ENCODE peak calls at places on chromosome 13, in seven cellular contexts. One of them, this sample, is unnamed.

GRCh38 chr13:98171806-98172569 is 5.1 kb downstream of the RNF113B start:
- DNase-seq in Calu3: no peak
- DNase-seq in A673: peak
- DNase-seq in stomach: peak
- DNase-seq in right lobe of liver: no peak
- DNase-seq in tibial nerve: peak
- DNase-seq in endothelial cell: no peak
- DNase-seq in this sample: no peak

GRCh38 chr13:73235385-73235784 is 176.6 kb downstream of the KLF5 start:
- DNase-seq in tibial nerve: no peak
- DNase-seq in endothelial cell: no peak
- DNase-seq in Calu3: no peak
- DNase-seq in right lobe of liver: no peak
- DNase-seq in A673: peak
- DNase-seq in stomach: no peak
- DNase-seq in this sample: no peak

GRCh38 chr13:42990147-42990990 is 1.7 kb downstream of the EPSTI1 start:
- DNase-seq in A673: no peak
- DNase-seq in tibial nerve: no peak
- DNase-seq in endothelial cell: no peak
- DNase-seq in right lobe of liver: no peak
- DNase-seq in stomach: no peak
- DNase-seq in Calu3: no peak
- DNase-seq in this sample: no peak

GRCh38 chr13:60583911-60584753 is 187.1 kb downstream of the TDRD3 start:
- DNase-seq in right lobe of liver: no peak
- DNase-seq in stomach: no peak
- DNase-seq in A673: peak
- DNase-seq in tibial nerve: peak
- DNase-seq in endothelial cell: no peak
- DNase-seq in Calu3: no peak
- DNase-seq in this sample: no peak

GRCh38 chr13:62512194-62513141 is 1096.8 kb upstream of the PCDH20 start:
- DNase-seq in A673: peak
- DNase-seq in right lobe of liver: no peak
- DNase-seq in Calu3: peak
- DNase-seq in stomach: peak
- DNase-seq in endothelial cell: peak
- DNase-seq in tibial nerve: no peak
- DNase-seq in this sample: peak

GRCh38 chr13:47904239-47904638 is 96.8 kb downstream of the SUCLA2 start:
- DNase-seq in right lobe of liver: no peak
- DNase-seq in stomach: no peak
- DNase-seq in tibial nerve: no peak
- DNase-seq in A673: no peak
- DNase-seq in endothelial cell: no peak
- DNase-seq in Calu3: no peak
- DNase-seq in this sample: no peak

GRCh38 chr13:60397693-60398437 is 845 bp downstream of the TDRD3 start:
- DNase-seq in A673: peak
- DNase-seq in endothelial cell: peak
- DNase-seq in tibial nerve: peak
- DNase-seq in Calu3: peak
- DNase-seq in stomach: peak
- DNase-seq in right lobe of liver: peak
- DNase-seq in this sample: peak

GRCh38 chr13:29948246-29948645 is 97.8 kb upstream of the UBL3 start:
- DNase-seq in stomach: no peak
- DNase-seq in Calu3: no peak
- DNase-seq in right lobe of liver: no peak
- DNase-seq in endothelial cell: no peak
- DNase-seq in A673: no peak
- DNase-seq in tibial nerve: no peak
- DNase-seq in this sample: no peak

GRCh38 chr13:34779171-34779570 is 162.9 kb upstream of the NBEA start:
- DNase-seq in endothelial cell: no peak
- DNase-seq in right lobe of liver: no peak
- DNase-seq in A673: peak
- DNase-seq in Calu3: peak
- DNase-seq in stomach: no peak
- DNase-seq in tibial nerve: no peak
- DNase-seq in this sample: no peak

GRCh38 chr13:77928909-77929308 is 10.3 kb upstream of the EDNRB start:
- DNase-seq in stomach: no peak
- DNase-seq in endothelial cell: no peak
- DNase-seq in A673: peak
- DNase-seq in tibial nerve: no peak
- DNase-seq in right lobe of liver: no peak
- DNase-seq in Calu3: no peak
- DNase-seq in this sample: no peak

GRCh38 chr13:109326601-109327000 is 459.8 kb downstream of the IRS2 start:
- DNase-seq in tibial nerve: no peak
- DNase-seq in stomach: no peak
- DNase-seq in right lobe of liver: no peak
- DNase-seq in Calu3: no peak
- DNase-seq in endothelial cell: no peak
- DNase-seq in A673: no peak
- DNase-seq in this sample: no peak

DNA sequence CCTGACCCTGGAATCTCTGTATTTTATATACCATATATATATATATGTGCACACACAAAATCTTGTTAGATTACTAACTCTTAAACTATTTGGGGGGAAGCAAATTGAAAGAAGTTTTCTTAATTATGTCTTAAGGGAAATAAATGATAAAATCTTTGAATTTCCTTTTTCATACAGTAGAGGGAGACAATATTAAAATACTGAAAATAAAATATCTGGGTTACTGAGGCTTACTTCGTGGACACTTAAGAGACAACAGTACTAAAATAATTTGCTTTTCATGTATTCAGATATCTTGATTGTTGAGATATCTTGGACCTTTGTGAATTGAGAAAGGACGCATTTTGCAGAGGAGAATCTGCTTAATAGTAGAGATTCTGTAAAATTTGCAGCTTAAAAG is 17.0 kb downstream of the SUGT1 start:
- DNase-seq in A673: no peak
- DNase-seq in right lobe of liver: no peak
- DNase-seq in tibial nerve: no peak
- DNase-seq in endothelial cell: no peak
- DNase-seq in stomach: no peak
- DNase-seq in Calu3: no peak
- DNase-seq in this sample: no peak
- TF ChIP-seq CTCF in A673: no peak
- TF ChIP-seq CTCF in right lobe of liver: no peak
- TF ChIP-seq CTCF in tibial nerve: no peak
- TF ChIP-seq CTCF in endothelial cell: peak
- TF ChIP-seq CTCF in stomach: no peak
- TF ChIP-seq CTCF in Calu3: no peak
- TF ChIP-seq CTCF in this sample: no peak

DNA sequence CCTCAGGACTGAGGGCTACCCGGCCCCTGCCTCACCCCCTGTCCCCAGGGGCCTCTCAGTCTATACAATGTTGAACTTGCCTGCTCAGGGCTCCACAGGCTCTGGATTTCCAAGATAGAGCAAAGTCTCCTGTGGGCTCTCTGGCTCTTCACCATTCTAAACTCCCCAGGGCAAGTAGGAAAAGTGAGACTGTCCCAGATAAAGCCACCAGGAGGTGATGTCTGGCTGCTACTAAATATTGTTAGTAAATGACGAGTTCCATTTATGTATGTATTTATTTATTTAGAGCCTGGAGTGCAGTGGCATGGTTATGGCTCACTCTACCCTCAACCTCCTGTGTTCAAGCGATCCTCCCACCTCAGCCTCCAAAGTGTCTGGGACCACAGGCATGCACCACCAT is 73.6 kb upstream of the SIAH3 start:
- DNase-seq in tibial nerve: no peak
- DNase-seq in Calu3: no peak
- DNase-seq in A673: peak
- DNase-seq in stomach: no peak
- DNase-seq in endothelial cell: no peak
- DNase-seq in right lobe of liver: no peak
- DNase-seq in this sample: no peak
- TF ChIP-seq CTCF in tibial nerve: no peak
- TF ChIP-seq CTCF in Calu3: no peak
- TF ChIP-seq CTCF in A673: peak
- TF ChIP-seq CTCF in stomach: no peak
- TF ChIP-seq CTCF in endothelial cell: no peak
- TF ChIP-seq CTCF in right lobe of liver: no peak
- TF ChIP-seq CTCF in this sample: no peak

GRCh38 chr13:57557979-57558529 is 73.5 kb upstream of the PCDH17 start:
- DNase-seq in tibial nerve: no peak
- DNase-seq in A673: peak
- DNase-seq in Calu3: no peak
- DNase-seq in endothelial cell: no peak
- DNase-seq in right lobe of liver: no peak
- DNase-seq in stomach: no peak
- DNase-seq in this sample: no peak
- TF ChIP-seq CTCF in tibial nerve: no peak
- TF ChIP-seq CTCF in A673: peak
- TF ChIP-seq CTCF in Calu3: no peak
- TF ChIP-seq CTCF in endothelial cell: peak
- TF ChIP-seq CTCF in right lobe of liver: peak
- TF ChIP-seq CTCF in stomach: no peak
- TF ChIP-seq CTCF in this sample: peak

DNA sequence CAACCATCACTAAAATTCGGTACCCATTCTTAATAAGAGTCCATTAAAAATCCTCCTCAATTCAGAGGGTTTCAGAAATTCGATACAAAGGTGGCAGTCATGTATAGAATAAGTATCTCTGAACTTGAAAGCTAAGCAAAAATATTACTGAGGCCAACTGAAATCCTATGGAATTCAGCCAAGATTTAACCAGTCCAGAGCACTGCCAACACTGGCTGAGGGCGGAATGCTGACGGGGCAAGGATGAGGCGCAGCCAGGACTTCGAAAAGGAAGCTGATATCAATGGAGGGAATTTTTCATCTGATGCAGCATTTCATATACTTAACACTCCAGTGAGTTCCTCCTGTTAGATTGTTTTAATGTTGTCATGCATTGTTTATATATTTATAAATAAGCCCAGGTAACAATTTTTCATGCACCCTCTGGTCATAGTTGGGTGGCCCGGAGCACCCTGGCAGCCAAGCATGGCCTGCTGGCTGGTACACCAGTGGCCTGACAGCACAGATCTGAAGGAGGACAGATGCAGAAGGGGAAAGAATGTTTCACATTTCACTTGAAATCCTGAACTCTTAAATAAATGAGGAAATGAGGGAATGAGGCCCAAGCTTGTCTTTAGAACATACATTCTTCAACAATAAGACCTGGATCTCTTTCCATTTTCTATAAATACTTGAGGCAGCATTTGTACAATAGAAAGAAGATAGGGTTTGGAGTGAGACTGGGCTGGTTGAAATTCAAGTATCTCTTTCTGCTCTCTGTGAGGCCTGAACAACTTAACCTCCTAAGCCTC is 41.5 kb downstream of the WDFY2 start:
- DNase-seq in Calu3: no peak
- DNase-seq in tibial nerve: no peak
- DNase-seq in A673: no peak
- DNase-seq in right lobe of liver: peak
- DNase-seq in endothelial cell: no peak
- DNase-seq in stomach: peak
- DNase-seq in this sample: no peak
- TF ChIP-seq CTCF in Calu3: no peak
- TF ChIP-seq CTCF in tibial nerve: no peak
- TF ChIP-seq CTCF in A673: no peak
- TF ChIP-seq CTCF in right lobe of liver: no peak
- TF ChIP-seq CTCF in endothelial cell: no peak
- TF ChIP-seq CTCF in stomach: no peak
- TF ChIP-seq CTCF in this sample: no peak

GRCh38 chr13:23709521-23709920 is 139.3 kb downstream of the TNFRSF19 start:
- DNase-seq in A673: no peak
- DNase-seq in right lobe of liver: no peak
- DNase-seq in stomach: no peak
- DNase-seq in tibial nerve: no peak
- DNase-seq in Calu3: peak
- DNase-seq in endothelial cell: no peak
- DNase-seq in this sample: no peak
- TF ChIP-seq CTCF in A673: no peak
- TF ChIP-seq CTCF in right lobe of liver: no peak
- TF ChIP-seq CTCF in stomach: no peak
- TF ChIP-seq CTCF in tibial nerve: no peak
- TF ChIP-seq CTCF in Calu3: no peak
- TF ChIP-seq CTCF in endothelial cell: no peak
- TF ChIP-seq CTCF in this sample: no peak

GRCh38 chr13:110565296-110565695 is 3.8 kb upstream of the RAB20 start:
- DNase-seq in Calu3: no peak
- DNase-seq in stomach: no peak
- DNase-seq in right lobe of liver: no peak
- DNase-seq in A673: no peak
- DNase-seq in tibial nerve: no peak
- DNase-seq in endothelial cell: no peak
- DNase-seq in this sample: no peak
- TF ChIP-seq CTCF in Calu3: no peak
- TF ChIP-seq CTCF in stomach: no peak
- TF ChIP-seq CTCF in right lobe of liver: no peak
- TF ChIP-seq CTCF in A673: peak
- TF ChIP-seq CTCF in tibial nerve: no peak
- TF ChIP-seq CTCF in endothelial cell: no peak
- TF ChIP-seq CTCF in this sample: peak

GRCh38 chr13:52010890-52011689 is at the start of gene ATP7B:
- DNase-seq in endothelial cell: peak
- DNase-seq in Calu3: no peak
- DNase-seq in A673: peak
- DNase-seq in stomach: no peak
- DNase-seq in right lobe of liver: peak
- DNase-seq in tibial nerve: no peak
- DNase-seq in this sample: no peak
- TF ChIP-seq CTCF in endothelial cell: no peak
- TF ChIP-seq CTCF in Calu3: no peak
- TF ChIP-seq CTCF in A673: no peak
- TF ChIP-seq CTCF in stomach: no peak
- TF ChIP-seq CTCF in right lobe of liver: no peak
- TF ChIP-seq CTCF in tibial nerve: no peak
- TF ChIP-seq CTCF in this sample: peak

DNA sequence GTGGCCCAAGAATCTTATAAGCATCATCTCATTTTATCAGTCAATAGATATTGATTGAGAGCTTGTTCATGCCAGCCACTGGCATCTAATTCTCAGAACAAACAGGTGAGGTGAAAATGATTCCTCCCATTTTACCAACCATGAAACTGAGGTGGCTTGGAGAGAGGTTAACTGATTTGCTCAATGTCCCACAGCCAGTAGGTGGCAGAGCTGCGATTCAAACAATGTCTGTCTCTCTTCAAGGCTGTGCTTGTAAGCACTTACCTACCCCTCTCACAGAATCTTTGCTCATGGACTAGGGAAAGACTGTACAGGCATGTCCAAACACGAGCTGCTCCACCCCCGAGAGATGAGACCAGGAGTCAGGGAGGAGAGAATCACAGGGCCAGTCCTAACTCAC is 21.5 kb upstream of the GSX1 start:
- DNase-seq in A673: peak
- DNase-seq in endothelial cell: peak
- DNase-seq in Calu3: peak
- DNase-seq in stomach: no peak
- DNase-seq in right lobe of liver: no peak
- DNase-seq in tibial nerve: no peak
- DNase-seq in this sample: no peak
- TF ChIP-seq CTCF in A673: peak
- TF ChIP-seq CTCF in endothelial cell: no peak
- TF ChIP-seq CTCF in Calu3: peak
- TF ChIP-seq CTCF in stomach: no peak
- TF ChIP-seq CTCF in right lobe of liver: peak
- TF ChIP-seq CTCF in tibial nerve: no peak
- TF ChIP-seq CTCF in this sample: peak

This sample was measured in neural crest cell.